ENCODE peak calls at places on chromosomes 5 and 9, in four cellular contexts. A, X, D and S are unnamed samples.

GRCh38 chr9:132244582-132245455 is 83.0 kb downstream of the NTNG2 start:
- DNase-seq in A (no peak), X (no peak), D (no peak), S (no peak)

GRCh38 chr5:133938039-133938821 is 30.2 kb downstream of the C5orf15 start:
- DNase-seq in A (no peak), X (no peak), D (no peak), S (no peak)

GRCh38 chr5:68380071-68380470 is 164.5 kb downstream of the PIK3R1 start:
- DNase-seq in A (no peak), X (no peak), D (no peak), S (no peak)

GRCh38 chr5:142283304-142283703 is 41.5 kb downstream of the SPRY4 start:
- DNase-seq in A (no peak), X (no peak), D (no peak), S (no peak)

GRCh38 chr5:107248065-107248695 is 422.6 kb downstream of the EFNA5 start:
- DNase-seq in A (peak; percentile 20), X (peak; percentile 6), D (peak; percentile 63), S (no peak)

GRCh38 chr5:1734908-1735289 is 64.7 kb downstream of the MRPL36 start:
- DNase-seq in A (no peak), X (no peak), D (no peak), S (no peak)

GRCh38 chr5:139847790-139848507 is 52.3 kb downstream of the PSD2 start:
- DNase-seq in A (peak; percentile 83), X (peak; percentile 66), D (peak; percentile 78), S (no peak)

GRCh38 chr9:12699529-12699928 is 6.3 kb downstream of the TYRP1 start:
- DNase-seq in A (no peak), X (no peak), D (no peak), S (no peak)

GRCh38 chr9:105415344-105415980 is 32.4 kb upstream of the FSD1L start:
- DNase-seq in A (peak; percentile 69), X (peak; percentile 52), D (peak; percentile 58), S (no peak)

GRCh38 chr9:78668148-78668825 is 371.4 kb downstream of the PSAT1 start:
- DNase-seq in A (no peak), X (no peak), D (no peak), S (no peak)

GRCh38 chr5:21236896-21237830 is 1249.2 kb upstream of the CDH18 start:
- DNase-seq in A (no peak), X (no peak), D (no peak), S (no peak)

GRCh38 chr5:93461751-93462150 is 119.3 kb downstream of the NR2F1-AS1 start:
- DNase-seq in A (no peak), X (no peak), D (no peak), S (no peak)

GRCh38 chr5:4230905-4231561 is 635.4 kb downstream of the IRX1 start:
- DNase-seq in A (no peak), X (no peak), D (no peak), S (no peak)

GRCh38 chr5:72785796-72786195 is 30.7 kb upstream of the TNPO1 start:
- DNase-seq in A (no peak), X (no peak), D (no peak), S (no peak)